ENCODE peak calls at places on chromosomes 2 and 18, in four cellular contexts. S is osteocyte, L is mesothelial cell of epicardium, Y is ovary. U is an unnamed sample.

GRCh38 chr18:4455113-4455811 is at the start of gene DLGAP1:
- DNase-seq in S (no peak), L (peak; percentile 40), Y (peak; percentile 79), U (peak; percentile 58)

GRCh38 chr2:236176417-236176816 is 8.2 kb upstream of the GBX2 start:
- DNase-seq in Y (no peak), L (no peak), S (no peak), U (peak; percentile 65)

GRCh38 chr2:2547451-2547850 is 216.4 kb upstream of the MYT1L start:
- DNase-seq in S (no peak), L (no peak), Y (no peak), U (no peak)

GRCh38 chr2:239099474-239099873 is 251.6 kb downstream of the TWIST2 start:
- DNase-seq in Y (no peak), S (no peak), L (no peak), U (no peak)

GRCh38 chr2:127220102-127220806 is at the start of gene CYP27C1:
- DNase-seq in S (no peak), L (peak; percentile 34), Y (peak; percentile 40), U (peak; percentile 41)

GRCh38 chr18:80154293-80154692 is 45.2 kb downstream of the ADNP2 start:
- DNase-seq in L (no peak), S (no peak), Y (peak; percentile 29), U (no peak)

GRCh38 chr2:225006730-225007129 is 35.5 kb downstream of the DOCK10 start:
- DNase-seq in L (no peak), S (no peak), Y (no peak), U (no peak)

GRCh38 chr2:16417711-16418110 is 247.9 kb downstream of the CYRIA start:
- DNase-seq in S (no peak), L (no peak), Y (no peak), U (no peak)

GRCh38 chr2:131105950-131106801 is 1.0 kb downstream of the PLEKHB2 start:
- DNase-seq in Y (no peak), L (no peak), S (no peak), U (peak; percentile 64)

GRCh38 chr2:67259581-67260347 is 137.4 kb upstream of the ETAA1 start:
- DNase-seq in S (no peak), Y (peak; percentile 53), L (no peak), U (no peak)

GRCh38 chr2:226794751-226795171 is 4.9 kb downstream of the IRS1 start:
- DNase-seq in S (no peak), L (no peak), Y (peak; percentile 50), U (no peak)

GRCh38 chr2:190910341-190911136 is 29.9 kb downstream of the GLS start:
- DNase-seq in L (no peak), Y (no peak), S (no peak), U (no peak)

GRCh38 chr2:223563462-223563861 is 38.7 kb downstream of the SCG2 start:
- DNase-seq in L (no peak), S (no peak), Y (no peak), U (no peak)

GRCh38 chr2:176199902-176200301 is 11.4 kb downstream of the HOXD1 start:
- DNase-seq in S (no peak), Y (no peak), L (no peak), U (no peak)

GRCh38 chr18:67282796-67283195 is 233.7 kb downstream of the DSEL start:
- DNase-seq in L (no peak), Y (no peak), S (no peak), U (no peak)

GRCh38 chr2:134189009-134189717 is 64.7 kb upstream of the MGAT5 start:
- DNase-seq in L (no peak), Y (no peak), S (no peak), U (no peak)

GRCh38 chr2:120984046-120984445 is 248.4 kb downstream of the GLI2 start:
- DNase-seq in Y (no peak), L (no peak), S (no peak), U (no peak)

GRCh38 chr2:154375625-154376020 is 322.9 kb upstream of the KCNJ3 start:
- DNase-seq in Y (no peak), S (no peak), L (no peak), U (no peak)
- TF ChIP-seq CTCF in Y (no peak), S (peak; percentile 56), L (peak; percentile 37), U (no peak)

GRCh38 chr18:13105059-13105458 is 113.5 kb upstream of the LDLRAD4 start:
- DNase-seq in S (no peak), Y (no peak), L (no peak), U (no peak)

GRCh38 chr18:13107074-13107473 is 111.5 kb upstream of the LDLRAD4 start:
- DNase-seq in L (no peak), Y (no peak), S (no peak), U (no peak)

GRCh38 chr18:13100942-13101658 is 109.9 kb downstream of the CEP192 start:
- DNase-seq in Y (no peak), L (no peak), S (no peak), U (no peak)

GRCh38 chr18:13101659-13101992 is 110.5 kb downstream of the CEP192 start:
- DNase-seq in S (no peak), L (no peak), Y (no peak), U (no peak)

DNA sequence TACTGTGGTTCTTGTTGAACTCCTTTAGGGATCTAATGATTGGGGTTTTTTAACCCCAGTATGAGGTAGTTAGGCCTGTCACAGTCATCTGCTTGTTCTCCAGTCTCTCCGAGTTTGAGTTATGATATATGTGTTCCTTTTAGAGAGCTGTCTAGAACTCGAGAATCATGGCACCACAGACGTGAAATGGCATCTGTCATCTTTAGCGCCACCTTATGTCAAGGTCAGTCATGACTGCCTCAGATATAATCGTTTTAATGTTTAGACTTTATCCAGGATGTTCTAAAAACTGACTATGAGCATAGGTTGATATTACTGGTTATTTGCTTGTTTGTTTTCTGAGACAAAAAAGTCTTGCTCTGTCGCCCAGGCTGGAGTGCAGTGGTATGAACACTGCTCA is 112.2 kb downstream of the CEP192 start:
- DNase-seq in S (no peak), L (no peak), Y (no peak), U (no peak)
- TF ChIP-seq CTCF in S (peak; percentile 31), L (peak; percentile 10), Y (no peak), U (no peak)

DNA sequence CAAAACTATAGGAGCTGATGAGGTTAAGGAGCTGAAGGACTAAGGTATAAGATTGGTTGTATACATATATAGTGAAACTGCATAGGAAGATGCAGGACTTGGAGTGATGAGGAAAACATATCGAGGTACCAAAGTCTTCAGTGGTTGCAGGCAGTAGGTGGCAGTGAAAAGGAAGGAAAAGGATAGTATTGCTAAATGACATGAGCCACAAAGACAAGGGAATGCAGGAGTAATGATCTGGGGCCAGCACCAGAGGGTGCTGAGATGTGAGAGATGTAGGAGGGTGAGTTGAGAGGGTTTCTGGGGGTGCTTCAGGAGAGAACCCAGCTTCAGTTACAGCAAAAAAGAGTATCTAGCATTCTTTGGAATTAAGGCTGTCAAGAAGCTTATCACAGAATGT is 172.2 kb upstream of the MYO3B start:
- DNase-seq in S (no peak), L (no peak), Y (no peak), U (no peak)
- TF ChIP-seq CTCF in S (no peak), L (no peak), Y (no peak), U (no peak)

DNA sequence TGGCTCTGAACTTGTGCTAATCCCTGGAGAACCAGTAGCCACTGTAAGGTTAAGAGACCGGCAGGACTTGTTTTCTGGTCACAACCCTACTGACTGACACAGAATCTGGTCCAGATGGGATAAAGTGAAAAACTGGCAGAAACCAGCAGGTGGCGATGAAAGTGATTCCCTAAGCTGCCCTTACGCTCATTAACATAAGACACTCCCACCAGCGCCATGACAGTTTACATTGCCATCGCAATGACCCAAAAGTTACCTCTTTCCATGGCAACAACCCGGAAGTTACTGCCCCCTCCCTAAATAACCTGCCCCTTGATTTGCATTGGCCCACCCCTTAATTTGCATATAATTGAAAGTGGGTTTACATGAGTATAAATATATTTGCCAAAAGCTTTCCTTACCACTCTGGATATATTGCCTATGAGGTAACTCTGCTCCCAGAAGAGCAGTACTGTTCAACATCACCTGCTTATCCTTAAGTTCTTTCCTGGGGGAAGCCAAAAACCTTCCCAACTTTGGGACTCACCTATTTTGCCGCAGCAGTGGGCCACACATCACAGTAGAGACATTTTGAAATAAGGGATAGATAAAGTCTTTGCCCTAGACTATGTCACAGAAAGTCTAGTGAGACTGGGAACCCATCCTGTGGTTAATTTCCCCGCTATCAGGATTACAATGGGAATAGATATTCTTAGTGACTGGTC is 35.8 kb upstream of the AFF3 start:
- DNase-seq in Y (no peak), S (no peak), L (no peak), U (peak; percentile 52)
- TF ChIP-seq CTCF in Y (no peak), S (peak; percentile 37), L (peak; percentile 38), U (no peak)

GRCh38 chr2:148643998-148644884 is at the start of gene EPC2:
- DNase-seq in Y (peak; percentile 95), S (peak; percentile 96), L (peak; percentile 80), U (peak; percentile 87)

GRCh38 chr2:148642891-148643416 is 1.6 kb upstream of the EPC2 start:
- DNase-seq in Y (no peak), S (no peak), L (no peak), U (no peak)

GRCh38 chr2:148642112-148642744 is 2.3 kb upstream of the EPC2 start:
- DNase-seq in S (no peak), L (no peak), Y (no peak), U (no peak)

GRCh38 chr2:148643421-148643820 is 1.1 kb upstream of the EPC2 start:
- DNase-seq in L (no peak), S (no peak), Y (no peak), U (peak; percentile 55)

GRCh38 chr2:148640767-148641166 is 3.8 kb upstream of the EPC2 start:
- DNase-seq in S (no peak), L (no peak), Y (no peak), U (no peak)
- TF ChIP-seq CTCF in S (no peak), L (no peak), Y (no peak), U (no peak)

GRCh38 chr18:64330161-64330560 is 181.3 kb upstream of the LINC00305 start:
- DNase-seq in L (no peak), S (no peak), Y (no peak), U (peak; percentile 5)
- TF ChIP-seq CTCF in L (no peak), S (no peak), Y (no peak), U (no peak)

U was measured in GM13976.